ENCODE peak calls at places on chromosomes 5 and 9, in eight cellular contexts. One of them, this sample, is unnamed.

GRCh38 chr5:171524461-171524860 is 105.0 kb downstream of the FGF18 start:
- DNase-seq in skeletal muscle cell: no peak
- DNase-seq in A549: no peak
- DNase-seq in Caco-2: no peak
- DNase-seq in choroid plexus epithelial cell: no peak
- DNase-seq in AG09309: no peak
- DNase-seq in heart right ventricle: no peak
- DNase-seq in endodermal cell: no peak
- DNase-seq in this sample: no peak

GRCh38 chr9:118928723-118929122 is 440.5 kb downstream of the BRINP1 start:
- DNase-seq in A549: no peak
- DNase-seq in skeletal muscle cell: no peak
- DNase-seq in choroid plexus epithelial cell: no peak
- DNase-seq in endodermal cell: peak
- DNase-seq in heart right ventricle: no peak
- DNase-seq in Caco-2: no peak
- DNase-seq in AG09309: no peak
- DNase-seq in this sample: peak

GRCh38 chr5:139968547-139969261 is 74.4 kb downstream of the NRG2 start:
- DNase-seq in choroid plexus epithelial cell: peak
- DNase-seq in heart right ventricle: peak
- DNase-seq in endodermal cell: peak
- DNase-seq in Caco-2: peak
- DNase-seq in skeletal muscle cell: peak
- DNase-seq in AG09309: no peak
- DNase-seq in A549: peak
- DNase-seq in this sample: peak

GRCh38 chr9:38687389-38687842 is 32.5 kb downstream of the FAM240B start:
- DNase-seq in skeletal muscle cell: no peak
- DNase-seq in choroid plexus epithelial cell: peak
- DNase-seq in heart right ventricle: peak
- DNase-seq in A549: peak
- DNase-seq in AG09309: no peak
- DNase-seq in Caco-2: peak
- DNase-seq in endodermal cell: peak
- DNase-seq in this sample: no peak

GRCh38 chr5:15524712-15525111 is 24.7 kb downstream of the FBXL7 start:
- DNase-seq in Caco-2: no peak
- DNase-seq in choroid plexus epithelial cell: no peak
- DNase-seq in A549: no peak
- DNase-seq in skeletal muscle cell: no peak
- DNase-seq in heart right ventricle: no peak
- DNase-seq in AG09309: no peak
- DNase-seq in endodermal cell: no peak
- DNase-seq in this sample: no peak

GRCh38 chr5:87413116-87413645 is 451 bp upstream of the CCNH start:
- DNase-seq in choroid plexus epithelial cell: peak
- DNase-seq in heart right ventricle: no peak
- DNase-seq in A549: no peak
- DNase-seq in endodermal cell: no peak
- DNase-seq in Caco-2: no peak
- DNase-seq in skeletal muscle cell: no peak
- DNase-seq in AG09309: no peak
- DNase-seq in this sample: no peak

GRCh38 chr9:72271617-72272478 is 93.2 kb downstream of the ZFAND5 start:
- DNase-seq in skeletal muscle cell: no peak
- DNase-seq in Caco-2: peak
- DNase-seq in A549: peak
- DNase-seq in choroid plexus epithelial cell: peak
- DNase-seq in AG09309: no peak
- DNase-seq in heart right ventricle: no peak
- DNase-seq in endodermal cell: peak
- DNase-seq in this sample: peak

GRCh38 chr5:179906795-179907569 is 715 bp downstream of the TBC1D9B start:
- DNase-seq in AG09309: no peak
- DNase-seq in skeletal muscle cell: no peak
- DNase-seq in choroid plexus epithelial cell: peak
- DNase-seq in Caco-2: peak
- DNase-seq in endodermal cell: peak
- DNase-seq in heart right ventricle: peak
- DNase-seq in A549: no peak
- DNase-seq in this sample: no peak

GRCh38 chr5:60487885-60488425 is 212.0 kb downstream of the DEPDC1B start:
- DNase-seq in heart right ventricle: no peak
- DNase-seq in choroid plexus epithelial cell: peak
- DNase-seq in endodermal cell: no peak
- DNase-seq in skeletal muscle cell: no peak
- DNase-seq in A549: no peak
- DNase-seq in Caco-2: peak
- DNase-seq in AG09309: no peak
- DNase-seq in this sample: no peak

GRCh38 chr5:55177078-55177477 is 4.1 kb upstream of the CDC20B start:
- DNase-seq in endodermal cell: no peak
- DNase-seq in AG09309: no peak
- DNase-seq in heart right ventricle: no peak
- DNase-seq in choroid plexus epithelial cell: no peak
- DNase-seq in skeletal muscle cell: no peak
- DNase-seq in Caco-2: no peak
- DNase-seq in A549: no peak
- DNase-seq in this sample: no peak

DNA sequence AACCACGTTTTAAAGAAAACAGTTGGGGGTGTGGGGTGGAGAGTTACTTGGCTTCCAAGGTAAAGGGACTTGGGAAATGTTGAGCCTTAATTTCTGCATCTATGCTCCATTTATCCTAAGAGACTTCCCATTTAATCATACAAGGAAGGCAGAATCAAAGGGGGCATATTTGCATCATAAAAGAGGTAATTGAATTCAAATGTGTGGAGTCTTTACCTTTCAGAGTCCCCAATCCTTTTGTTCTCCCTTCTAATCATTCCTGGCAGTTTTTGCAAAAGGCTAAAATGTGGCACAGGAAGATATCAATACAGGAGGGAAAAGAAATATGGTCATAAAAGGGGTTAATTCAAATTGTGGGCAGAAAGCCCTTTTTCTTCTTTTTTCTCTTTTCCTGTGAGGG is 69.5 kb downstream of the SFXN1 start:
- DNase-seq in AG09309: no peak
- DNase-seq in A549: no peak
- DNase-seq in skeletal muscle cell: no peak
- DNase-seq in heart right ventricle: no peak
- DNase-seq in choroid plexus epithelial cell: no peak
- DNase-seq in endodermal cell: no peak
- DNase-seq in Caco-2: no peak
- DNase-seq in this sample: no peak
- H3K4me3 ChIP-seq in AG09309: no peak
- H3K4me3 ChIP-seq in A549: no peak
- H3K4me3 ChIP-seq in skeletal muscle cell: no peak
- H3K4me3 ChIP-seq in heart right ventricle: no peak
- H3K4me3 ChIP-seq in choroid plexus epithelial cell: no peak
- H3K4me3 ChIP-seq in endodermal cell: no peak
- H3K4me3 ChIP-seq in Caco-2: no peak
- H3K4me3 ChIP-seq in this sample: no peak

GRCh38 chr9:6660512-6660911 is 15.0 kb upstream of the GLDC start:
- DNase-seq in A549: no peak
- DNase-seq in endodermal cell: no peak
- DNase-seq in AG09309: no peak
- DNase-seq in heart right ventricle: no peak
- DNase-seq in choroid plexus epithelial cell: no peak
- DNase-seq in skeletal muscle cell: no peak
- DNase-seq in Caco-2: no peak
- DNase-seq in this sample: no peak

GRCh38 chr9:6664204-6664683 is 18.7 kb upstream of the GLDC start:
- DNase-seq in endodermal cell: no peak
- DNase-seq in choroid plexus epithelial cell: no peak
- DNase-seq in skeletal muscle cell: no peak
- DNase-seq in Caco-2: no peak
- DNase-seq in A549: no peak
- DNase-seq in AG09309: no peak
- DNase-seq in heart right ventricle: no peak
- DNase-seq in this sample: no peak

GRCh38 chr9:6655036-6655435 is 9.5 kb upstream of the GLDC start:
- DNase-seq in Caco-2: no peak
- DNase-seq in AG09309: no peak
- DNase-seq in heart right ventricle: no peak
- DNase-seq in A549: no peak
- DNase-seq in choroid plexus epithelial cell: no peak
- DNase-seq in skeletal muscle cell: no peak
- DNase-seq in endodermal cell: no peak
- DNase-seq in this sample: no peak

GRCh38 chr9:6656901-6657300 is 11.4 kb upstream of the GLDC start:
- DNase-seq in Caco-2: no peak
- DNase-seq in A549: no peak
- DNase-seq in AG09309: no peak
- DNase-seq in choroid plexus epithelial cell: no peak
- DNase-seq in heart right ventricle: no peak
- DNase-seq in endodermal cell: no peak
- DNase-seq in skeletal muscle cell: no peak
- DNase-seq in this sample: no peak

DNA sequence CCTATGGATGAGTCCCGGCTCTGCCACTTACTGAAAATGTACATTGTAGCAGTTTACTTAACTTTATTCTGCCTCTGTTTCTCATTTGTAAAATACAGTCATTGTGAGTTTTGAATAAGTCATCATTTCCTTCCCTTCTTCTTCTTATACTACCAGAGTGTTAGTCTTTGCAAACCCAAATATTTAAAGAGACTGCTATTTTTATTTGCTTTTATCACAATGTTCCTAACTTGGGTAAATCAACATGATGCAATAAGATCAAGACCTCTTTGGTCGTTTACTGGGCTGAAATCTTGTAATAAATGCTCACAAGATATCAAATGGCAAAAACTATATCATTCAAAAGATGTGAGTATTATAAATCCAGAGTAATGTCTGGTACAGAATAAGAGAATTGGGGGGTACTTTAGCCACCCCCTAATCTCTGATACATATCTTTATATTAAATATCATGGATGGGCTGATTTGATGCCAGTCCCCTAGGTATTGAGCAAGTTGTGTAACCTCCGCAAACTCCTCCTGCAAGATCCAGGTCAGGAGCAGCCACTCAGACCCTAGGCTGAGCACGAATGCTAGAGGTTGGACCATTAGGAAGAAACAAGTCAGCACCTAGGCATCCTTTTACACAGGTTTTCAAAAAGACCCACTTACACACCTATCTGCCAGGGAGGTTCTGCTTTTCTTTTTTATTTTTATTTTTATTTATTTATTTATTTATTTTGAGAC is 13.3 kb upstream of the GLDC start:
- DNase-seq in A549: no peak
- DNase-seq in Caco-2: no peak
- DNase-seq in skeletal muscle cell: no peak
- DNase-seq in AG09309: no peak
- DNase-seq in choroid plexus epithelial cell: no peak
- DNase-seq in heart right ventricle: no peak
- DNase-seq in endodermal cell: no peak
- DNase-seq in this sample: no peak
- H3K4me3 ChIP-seq in A549: no peak
- H3K4me3 ChIP-seq in Caco-2: no peak
- H3K4me3 ChIP-seq in skeletal muscle cell: no peak
- H3K4me3 ChIP-seq in AG09309: no peak
- H3K4me3 ChIP-seq in choroid plexus epithelial cell: no peak
- H3K4me3 ChIP-seq in heart right ventricle: no peak
- H3K4me3 ChIP-seq in endodermal cell: no peak
- H3K4me3 ChIP-seq in this sample: no peak

GRCh38 chr9:124839612-124840299 is 13.5 kb upstream of the WDR38 start:
- DNase-seq in Caco-2: peak
- DNase-seq in AG09309: no peak
- DNase-seq in A549: peak
- DNase-seq in skeletal muscle cell: no peak
- DNase-seq in endodermal cell: peak
- DNase-seq in heart right ventricle: no peak
- DNase-seq in choroid plexus epithelial cell: peak
- DNase-seq in this sample: no peak

GRCh38 chr9:124834586-124834985 is 18.7 kb upstream of the WDR38 start:
- DNase-seq in Caco-2: no peak
- DNase-seq in skeletal muscle cell: no peak
- DNase-seq in choroid plexus epithelial cell: peak
- DNase-seq in endodermal cell: peak
- DNase-seq in AG09309: no peak
- DNase-seq in A549: no peak
- DNase-seq in heart right ventricle: no peak
- DNase-seq in this sample: no peak

GRCh38 chr9:124831642-124832364 is 21.5 kb upstream of the WDR38 start:
- DNase-seq in endodermal cell: no peak
- DNase-seq in AG09309: no peak
- DNase-seq in choroid plexus epithelial cell: no peak
- DNase-seq in A549: no peak
- DNase-seq in Caco-2: no peak
- DNase-seq in skeletal muscle cell: no peak
- DNase-seq in heart right ventricle: peak
- DNase-seq in this sample: no peak

GRCh38 chr9:124830593-124830992 is 22.7 kb upstream of the WDR38 start:
- DNase-seq in heart right ventricle: no peak
- DNase-seq in AG09309: no peak
- DNase-seq in endodermal cell: no peak
- DNase-seq in choroid plexus epithelial cell: no peak
- DNase-seq in skeletal muscle cell: no peak
- DNase-seq in A549: no peak
- DNase-seq in Caco-2: no peak
- DNase-seq in this sample: no peak

DNA sequence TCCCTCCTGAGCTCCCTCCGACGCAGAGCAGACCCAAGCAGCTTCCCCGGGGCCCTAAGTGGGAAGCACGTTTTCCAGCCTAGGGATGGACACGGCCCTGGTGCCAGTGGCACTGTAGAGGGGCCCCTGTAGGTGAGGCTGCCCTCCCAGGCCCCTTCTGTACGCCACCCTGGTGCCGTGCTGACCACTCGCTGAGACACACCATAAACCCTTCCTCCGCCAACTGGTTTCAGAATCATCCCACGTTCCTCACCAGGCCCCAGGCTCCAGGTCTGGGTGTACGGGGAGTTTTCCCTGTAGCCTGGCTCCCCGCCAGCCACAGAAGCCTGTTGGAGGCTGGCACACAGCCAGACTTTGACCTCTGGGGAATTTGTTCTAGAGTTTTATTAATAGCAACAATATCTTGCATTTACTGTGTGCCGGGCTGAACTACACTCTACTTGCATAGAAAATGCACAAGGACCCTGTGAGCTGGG is 18.2 kb upstream of the WDR38 start:
- DNase-seq in AG09309: no peak
- DNase-seq in A549: no peak
- DNase-seq in choroid plexus epithelial cell: peak
- DNase-seq in endodermal cell: no peak
- DNase-seq in skeletal muscle cell: peak
- DNase-seq in heart right ventricle: peak
- DNase-seq in Caco-2: no peak
- DNase-seq in this sample: no peak
- H3K4me3 ChIP-seq in AG09309: no peak
- H3K4me3 ChIP-seq in A549: no peak
- H3K4me3 ChIP-seq in choroid plexus epithelial cell: no peak
- H3K4me3 ChIP-seq in endodermal cell: no peak
- H3K4me3 ChIP-seq in skeletal muscle cell: no peak
- H3K4me3 ChIP-seq in heart right ventricle: no peak
- H3K4me3 ChIP-seq in Caco-2: no peak
- H3K4me3 ChIP-seq in this sample: no peak

DNA sequence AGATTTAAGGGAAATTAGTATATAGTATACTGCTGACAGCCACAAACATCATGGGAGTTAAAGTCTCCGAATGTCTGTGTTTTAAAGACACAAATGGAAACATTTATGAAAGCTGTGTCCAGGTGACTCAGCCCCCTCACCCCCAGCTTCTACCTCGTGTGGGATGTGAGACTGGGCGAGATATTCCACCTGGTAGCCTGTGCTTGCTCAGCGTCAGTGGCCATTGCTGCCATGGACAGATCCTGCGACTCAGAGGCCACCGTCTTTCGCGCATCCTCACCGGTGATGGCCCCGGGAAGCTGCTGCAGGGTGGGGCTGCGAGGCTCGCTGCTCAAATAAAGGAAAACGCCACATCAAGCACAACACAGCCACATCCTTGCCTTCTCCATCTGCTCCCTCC is 31.2 kb upstream of the EXOC3 start:
- DNase-seq in choroid plexus epithelial cell: no peak
- DNase-seq in endodermal cell: peak
- DNase-seq in heart right ventricle: no peak
- DNase-seq in A549: no peak
- DNase-seq in Caco-2: no peak
- DNase-seq in AG09309: no peak
- DNase-seq in skeletal muscle cell: no peak
- DNase-seq in this sample: no peak
- H3K4me3 ChIP-seq in choroid plexus epithelial cell: no peak
- H3K4me3 ChIP-seq in endodermal cell: no peak
- H3K4me3 ChIP-seq in heart right ventricle: no peak
- H3K4me3 ChIP-seq in A549: no peak
- H3K4me3 ChIP-seq in Caco-2: no peak
- H3K4me3 ChIP-seq in AG09309: no peak
- H3K4me3 ChIP-seq in skeletal muscle cell: no peak
- H3K4me3 ChIP-seq in this sample: no peak

This sample was measured in neuronal stem cell.